ENCODE peak calls at places on chromosomes 16 and 17, in seven cellular contexts. V is foreskin fibroblast; B is ACHN; O is activated CD4-positive, alpha-beta T cell treated with anti-CD3 and anti-CD28 coated beads, Interleukin-2, amount 50 U/mL, for 4 hours; L is Ammon's horn; S is stimulated activated CD4-positive, alpha-beta T cell treated with anti-CD3 and anti-CD28 coated beads, Interleukin-1b, Interleukin-23, amount 100 ng/mL, for 24 hours; H is H54. X is an unnamed sample.

GRCh38 chr17:79647456-79647915 is 36.6 kb upstream of the RBFOX3 start:
- DNase-seq in L (no peak), B (no peak), V (no peak), O (no peak), H (no peak), S (no peak), X (no peak)

GRCh38 chr16:9199751-9200150 is 108.3 kb downstream of the HAPSTR1 start:
- DNase-seq in B (no peak), L (no peak), S (no peak), O (no peak), V (no peak), H (no peak), X (no peak)

GRCh38 chr17:14903810-14904209 is 361.3 kb downstream of the PMP22 start:
- DNase-seq in O (no peak), B (no peak), V (no peak), L (no peak), H (no peak), S (no peak), X (peak; percentile 16)

GRCh38 chr16:46650224-46650623 is 29.0 kb upstream of the SHCBP1 start:
- DNase-seq in V (peak; percentile 59), L (no peak), O (no peak), H (no peak), B (no peak), S (no peak), X (peak; percentile 77)

GRCh38 chr17:5699789-5700188 is 115.5 kb upstream of the NLRP1 start:
- DNase-seq in H (no peak), O (no peak), B (no peak), V (no peak), S (no peak), L (no peak), X (no peak)

GRCh38 chr17:76239538-76240274 is 587 bp downstream of the RNF157 start:
- DNase-seq in L (no peak), B (peak; percentile 20), H (no peak), O (no peak), V (no peak), S (no peak), X (no peak)

GRCh38 chr16:9469512-9469911 is 378.1 kb downstream of the HAPSTR1 start:
- DNase-seq in L (no peak), S (no peak), B (peak; percentile 99), H (no peak), O (no peak), V (peak; percentile 1), X (no peak)

GRCh38 chr17:66331038-66331816 is 28.8 kb downstream of the PRKCA start:
- DNase-seq in B (no peak), V (no peak), O (no peak), H (no peak), S (no peak), L (no peak), X (no peak)

GRCh38 chr17:45050680-45051059 is 762 bp downstream of the DCAKD start:
- DNase-seq in B (peak; percentile 39), O (peak; percentile 32), V (no peak), S (no peak), L (no peak), H (no peak), X (no peak)

GRCh38 chr17:65559802-65560627 is 1.4 kb downstream of the AXIN2 start:
- DNase-seq in V (no peak), S (no peak), L (no peak), B (no peak), H (no peak), O (peak; percentile 11), X (peak; percentile 20)

GRCh38 chr16:15843635-15844279 is 13.1 kb downstream of the MYH11 start:
- DNase-seq in O (no peak), H (no peak), B (no peak), V (no peak), S (no peak), L (no peak), X (no peak)

GRCh38 chr17:16652847-16653366 is 743 bp downstream of the ZNF624 start:
- DNase-seq in B (no peak), O (no peak), V (no peak), H (no peak), S (no peak), L (peak; percentile 10), X (peak; percentile 37)

GRCh38 chr16:3819741-3820724 is 60.5 kb downstream of the CREBBP start:
- DNase-seq in V (peak; percentile 89), B (peak; percentile 90), O (no peak), S (no peak), L (peak; percentile 18), H (peak; percentile 67), X (peak; percentile 99)

GRCh38 chr17:30824356-30825145 is at the start of gene CRLF3:
- DNase-seq in O (peak; percentile 82), S (peak; percentile 67), H (peak; percentile 76), B (peak; percentile 93), L (peak; percentile 93), V (peak; percentile 92), X (peak; percentile 83)

GRCh38 chr17:19654342-19654886 is 5.9 kb downstream of the ALDH3A2 start:
- DNase-seq in H (no peak), V (no peak), B (no peak), L (no peak), S (no peak), O (no peak), X (no peak)

GRCh38 chr17:58079300-58080033 is 3.8 kb upstream of the DYNLL2 start:
- DNase-seq in B (no peak), L (no peak), O (no peak), V (no peak), S (no peak), H (no peak), X (no peak)

GRCh38 chr16:31010539-31010938 is at the start of gene STX1B:
- DNase-seq in H (no peak), B (peak; percentile 34), O (peak; percentile 46), S (no peak), L (peak; percentile 67), V (peak; percentile 26), X (no peak)

GRCh38 chr17:2173005-2173404 is 118.1 kb downstream of the HIC1 start:
- DNase-seq in O (no peak), S (no peak), B (no peak), L (no peak), H (no peak), V (no peak), X (peak; percentile 56)

GRCh38 chr16:25750489-25750888 is 58.7 kb downstream of the HS3ST4 start:
- DNase-seq in S (no peak), V (no peak), B (no peak), L (no peak), H (no peak), O (no peak), X (no peak)

X was measured in fibroblast of the aortic adventitia.